ENCODE peak calls at places on chromosome 18, in four cellular contexts. S, G, C and H are unnamed samples.

GRCh38 chr18:57220485-57220884 is 73.6 kb downstream of the BOD1L2 start:
- DNase-seq in S (no peak), G (no peak), C (no peak), H (no peak)

GRCh38 chr18:79630266-79631095 is 49.1 kb upstream of the CTDP1 start:
- DNase-seq in S (no peak), G (no peak), C (no peak), H (no peak)

GRCh38 chr18:8858888-8859511 is 153.6 kb downstream of the MTCL1 start:
- DNase-seq in S (no peak), G (no peak), C (no peak), H (no peak)

GRCh38 chr18:8341481-8342230 is 267.6 kb upstream of the RAB12 start:
- DNase-seq in S (no peak), G (no peak), C (no peak), H (no peak)

GRCh38 chr18:47036298-47036874 is 965 bp upstream of the ELOA2 start:
- DNase-seq in S (peak), G (no peak), C (peak), H (peak)

GRCh38 chr18:28007841-28008240 is 169.1 kb downstream of the CDH2 start:
- DNase-seq in S (no peak), G (no peak), C (no peak), H (no peak)

GRCh38 chr18:33849731-33850130 is 271.7 kb downstream of the ASXL3 start:
- DNase-seq in S (no peak), G (no peak), C (no peak), H (no peak)

GRCh38 chr18:9507565-9508088 is 32.3 kb downstream of the RALBP1 start:
- DNase-seq in S (no peak), G (no peak), C (no peak), H (no peak)

GRCh38 chr18:48412339-48412929 is 3.3 kb upstream of the ZBTB7C start:
- DNase-seq in S (peak), G (no peak), C (peak), H (peak)

GRCh38 chr18:75170022-75170789 is 38.7 kb downstream of the PTGR3 start:
- DNase-seq in S (no peak), G (no peak), C (no peak), H (no peak)

GRCh38 chr18:8603663-8604520 is 5.3 kb upstream of the RAB12 start:
- DNase-seq in S (no peak), G (peak), C (no peak), H (no peak)

GRCh38 chr18:10499230-10499629 is 26.6 kb upstream of the NAPG start:
- DNase-seq in S (no peak), G (no peak), C (no peak), H (no peak)

GRCh38 chr18:9719421-9719981 is 11.4 kb downstream of the RAB31 start:
- DNase-seq in S (no peak), G (no peak), C (no peak), H (no peak)

GRCh38 chr18:78898635-78899034 is 81.0 kb upstream of the SALL3 start:
- DNase-seq in S (no peak), G (no peak), C (no peak), H (no peak)

GRCh38 chr18:76687271-76688006 is 134.9 kb upstream of the ZNF236 start:
- DNase-seq in S (no peak), G (no peak), C (no peak), H (no peak)

GRCh38 chr18:26703170-26703933 is 155.0 kb upstream of the KCTD1 start:
- DNase-seq in S (no peak), G (no peak), C (no peak), H (no peak)

GRCh38 chr18:7870855-7871254 is 303.7 kb downstream of the PTPRM start:
- DNase-seq in S (no peak), G (no peak), C (no peak), H (no peak)

DNA sequence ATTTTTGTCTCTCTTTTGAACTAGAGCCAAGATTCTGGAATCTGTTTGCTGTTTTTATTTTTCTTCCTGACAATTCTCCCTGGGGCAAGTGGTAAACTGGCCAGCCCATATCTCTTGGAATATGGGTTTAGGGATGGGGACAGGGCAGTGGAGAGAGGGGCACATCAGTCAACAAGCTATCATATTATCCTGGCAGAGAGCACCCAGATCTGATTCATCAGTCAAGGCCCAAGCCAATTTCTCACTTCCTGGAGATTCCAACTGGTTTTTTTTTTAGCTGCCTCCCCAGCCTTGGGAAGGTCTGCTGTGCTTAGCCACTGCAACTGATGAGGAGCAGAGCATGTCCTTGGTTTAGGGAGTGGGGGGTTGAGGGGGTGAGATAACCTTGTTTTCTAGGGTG is 52.3 kb downstream of the ARHGAP28 start:
- DNase-seq in S (peak), G (no peak), C (no peak), H (no peak)
- TF ChIP-seq FOXM1 in S (no peak), G (no peak), C (no peak), H (no peak)

DNA sequence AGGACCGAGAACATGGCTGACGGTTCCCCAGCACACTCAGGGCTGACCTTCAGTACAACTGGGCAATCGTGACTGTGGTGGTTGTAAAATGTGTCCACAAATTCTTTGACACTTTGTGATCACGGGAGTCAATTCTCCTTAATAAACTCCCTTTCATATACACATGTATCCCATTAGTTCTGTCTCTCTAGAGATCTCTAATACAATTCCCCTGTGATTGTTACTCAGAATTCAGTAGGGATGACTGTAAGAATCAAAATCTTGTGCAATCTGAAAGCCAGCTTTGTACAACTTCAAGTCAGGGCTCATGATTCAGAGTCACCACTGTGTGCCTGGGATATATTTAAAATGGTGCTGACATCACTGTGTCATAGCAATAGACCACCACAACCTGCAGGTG is 89.5 kb upstream of the LMAN1 start:
- DNase-seq in S (no peak), G (no peak), C (no peak), H (no peak)
- TF ChIP-seq FOXM1 in S (no peak), G (no peak), C (no peak), H (no peak)

GRCh38 chr18:45571161-45571560 is 44.1 kb upstream of the SLC14A2 start:
- DNase-seq in S (no peak), G (no peak), C (no peak), H (no peak)

GRCh38 chr18:45571714-45572113 is 43.6 kb upstream of the SLC14A2 start:
- DNase-seq in S (no peak), G (no peak), C (peak), H (no peak)

DNA sequence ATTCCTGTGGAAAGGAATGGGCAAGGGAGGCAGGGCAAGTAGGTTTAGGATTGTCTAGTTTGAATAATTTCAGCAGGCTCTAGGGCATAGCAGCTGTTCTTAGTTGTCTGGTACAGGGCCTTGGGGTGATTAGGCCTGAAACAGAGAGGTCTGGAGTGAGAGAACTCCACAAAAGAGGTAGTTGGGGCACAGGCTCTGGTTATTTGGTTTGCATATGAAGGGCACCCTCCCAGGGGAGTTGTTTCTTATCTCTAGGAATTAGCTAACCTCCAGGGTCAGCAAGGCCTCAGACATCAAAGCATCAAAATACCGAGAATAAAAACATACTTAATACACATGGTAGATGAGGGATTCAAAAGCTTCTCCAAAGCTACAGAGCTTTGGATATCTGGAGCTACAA is 38.4 kb upstream of the SLC14A2 start:
- DNase-seq in S (no peak), G (no peak), C (no peak), H (no peak)
- TF ChIP-seq FOXM1 in S (no peak), G (no peak), C (no peak), H (no peak)

DNA sequence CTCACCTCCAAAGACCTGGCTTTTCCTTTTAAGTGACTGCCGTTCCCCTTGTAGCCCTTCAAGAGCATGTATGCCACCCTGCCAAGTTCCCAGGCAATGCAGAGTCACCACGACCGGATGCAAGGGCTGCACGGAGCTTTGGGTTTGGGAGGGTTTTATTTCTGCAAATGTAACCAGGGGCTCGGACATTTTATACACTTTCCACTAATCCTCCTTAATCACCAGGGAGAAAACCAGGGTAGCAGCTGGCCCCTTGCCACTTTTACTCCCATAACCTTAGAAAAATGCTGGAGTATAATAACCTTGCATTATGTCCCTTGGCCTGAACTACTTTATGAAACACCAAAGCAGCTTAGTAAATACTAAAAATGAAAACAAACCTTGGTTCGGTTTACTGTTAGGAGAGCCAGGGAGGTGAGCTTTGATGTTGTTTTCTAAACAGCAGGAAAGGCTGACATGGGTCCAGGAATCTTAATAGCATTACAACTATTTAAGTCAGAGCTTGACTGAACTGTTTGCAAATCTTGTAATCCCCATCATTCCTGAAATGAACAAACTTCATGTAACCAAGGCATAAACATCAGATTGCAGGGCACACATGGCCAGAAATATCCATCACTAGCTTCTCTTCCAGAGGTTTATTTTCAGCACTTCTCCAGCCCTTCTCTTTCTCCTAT is 152.7 kb upstream of the RIOK3 start:
- DNase-seq in S (no peak), G (no peak), C (no peak), H (no peak)
- TF ChIP-seq FOXM1 in S (no peak), G (no peak), C (no peak), H (no peak)

GRCh38 chr18:74146756-74147155 is 878 bp downstream of the FBXO15 start:
- DNase-seq in S (no peak), G (no peak), C (no peak), H (no peak)
- TF ChIP-seq FOXM1 in S (no peak), G (no peak), C (no peak), H (no peak)

GRCh38 chr18:56043691-56044090 is 455.7 kb upstream of the TCF4 start:
- DNase-seq in S (no peak), G (no peak), C (no peak), H (no peak)
- TF ChIP-seq FOXM1 in S (no peak), G (no peak), C (no peak), H (no peak)

DNA sequence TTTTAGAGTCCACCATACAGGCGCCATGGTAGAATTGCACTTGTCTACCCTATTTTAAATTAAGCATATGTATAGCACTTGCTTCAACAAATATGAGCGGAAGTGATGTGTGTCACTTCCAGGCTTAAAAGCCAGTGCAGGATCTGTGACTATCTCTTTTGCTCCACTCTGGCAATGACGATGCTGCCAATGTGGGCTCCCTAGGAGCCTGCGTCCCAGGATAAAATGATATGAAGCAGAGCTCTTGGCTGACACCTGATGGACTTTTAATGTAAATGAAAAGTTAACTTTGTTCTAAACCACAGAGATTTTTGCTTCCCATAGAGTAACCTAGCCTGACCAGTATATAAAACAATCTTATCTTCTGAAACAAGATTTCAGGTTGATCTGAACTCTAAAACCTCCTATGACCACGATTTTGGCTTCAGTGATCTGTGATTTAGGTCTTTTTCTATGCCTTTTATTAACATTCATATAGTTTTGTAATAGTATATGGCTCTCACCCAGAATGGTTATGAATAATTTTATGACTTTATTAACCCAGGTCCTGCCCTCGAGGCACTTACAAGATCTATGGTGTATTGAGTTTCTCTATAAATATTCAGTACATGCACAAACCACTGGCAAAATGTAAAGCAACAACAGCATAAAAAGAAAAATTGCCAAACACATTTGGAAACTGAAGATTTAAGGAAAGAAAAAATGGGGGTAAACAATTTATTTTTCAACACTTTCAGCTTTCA is 422.5 kb upstream of the PIK3C3 start:
- DNase-seq in S (no peak), G (no peak), C (no peak), H (peak)
- TF ChIP-seq FOXM1 in S (no peak), G (no peak), C (no peak), H (no peak)

GRCh38 chr18:67771271-67771670 is 254.8 kb upstream of the DSEL start:
- DNase-seq in S (no peak), G (no peak), C (no peak), H (no peak)

GRCh38 chr18:67778016-67778415 is 261.5 kb upstream of the DSEL start:
- DNase-seq in S (no peak), G (no peak), C (no peak), H (no peak)

GRCh38 chr18:67776929-67777328 is 260.4 kb upstream of the DSEL start:
- DNase-seq in S (no peak), G (no peak), C (no peak), H (no peak)
- TF ChIP-seq FOXM1 in S (no peak), G (no peak), C (no peak), H (no peak)

GRCh38 chr18:62784338-62784965 is 69.1 kb downstream of the PHLPP1 start:
- DNase-seq in S (no peak), G (no peak), C (no peak), H (no peak)
- TF ChIP-seq FOXM1 in S (no peak), G (peak), C (no peak), H (no peak)

GRCh38 chr18:2281523-2282199 is 289.6 kb downstream of the METTL4 start:
- DNase-seq in S (no peak), G (no peak), C (no peak), H (no peak)
- TF ChIP-seq FOXM1 in S (no peak), G (no peak), C (no peak), H (no peak)